ENCODE peak calls at places on chromosome 3, in seven cellular contexts. A, T, V, B, Y, D and M are unnamed samples.

GRCh38 chr3:69008980-69009379 is 4.5 kb downstream of the EOGT start:
- DNase-seq in A (no peak), Y (no peak), T (no peak), V (no peak), B (peak), D (peak), M (no peak)

GRCh38 chr3:158103956-158104338 is 2.3 kb downstream of the SHOX2 start:
- DNase-seq in Y (no peak), T (no peak), A (no peak), D (no peak), B (no peak), V (no peak), M (no peak)

GRCh38 chr3:53243165-53243564 is 12.7 kb downstream of the TKT start:
- DNase-seq in D (peak), B (peak), Y (no peak), A (no peak), T (peak), V (peak), M (no peak)

GRCh38 chr3:58336135-58336882 is 3.6 kb downstream of the PXK start:
- DNase-seq in A (no peak), V (peak), D (no peak), T (no peak), B (no peak), Y (no peak), M (no peak)

GRCh38 chr3:105598047-105598796 is 231.5 kb downstream of the ALCAM start:
- DNase-seq in A (no peak), T (no peak), V (peak), B (peak), D (no peak), Y (no peak), M (no peak)

GRCh38 chr3:40843851-40844548 is 319.2 kb downstream of the ZNF621 start:
- DNase-seq in B (peak), A (no peak), D (no peak), V (peak), T (no peak), Y (no peak), M (no peak)

GRCh38 chr3:184145120-184145524 is 10.0 kb downstream of the EIF2B5 start:
- DNase-seq in A (no peak), T (no peak), B (peak), D (peak), Y (no peak), V (peak), M (no peak)

GRCh38 chr3:36957072-36957471 is 12.2 kb upstream of the TRANK1 start:
- DNase-seq in Y (no peak), D (no peak), V (no peak), T (no peak), B (no peak), A (no peak), M (no peak)

GRCh38 chr3:169886671-169887070 is 16.9 kb upstream of the LRRC31 start:
- DNase-seq in T (peak), B (no peak), V (peak), A (no peak), D (no peak), Y (peak), M (no peak)

GRCh38 chr3:12467746-12468145 is 16.5 kb upstream of the TSEN2 start:
- DNase-seq in T (no peak), B (no peak), D (no peak), V (no peak), A (no peak), Y (no peak), M (no peak)